ENCODE peak calls at places on chromosomes 11 and 22, in six cellular contexts. T, B, P, R, A and O are unnamed samples.

GRCh38 chr22:36226189-36226588 is 13.1 kb downstream of the APOL2 start:
- DNase-seq in P (no peak), A (no peak), T (no peak), B (no peak), R (no peak), O (no peak)

GRCh38 chr11:10388096-10388495 is 67.0 kb upstream of the AMPD3 start:
- DNase-seq in P (no peak), R (no peak), B (no peak), T (no peak), A (no peak), O (no peak)

GRCh38 chr22:31337178-31337577 is 9.0 kb downstream of the PATZ1 start:
- DNase-seq in T (no peak), B (no peak), P (no peak), R (no peak), A (no peak), O (no peak)

GRCh38 chr11:78216571-78217287 is 28.0 kb downstream of the USP35 start:
- DNase-seq in A (no peak), R (peak), P (no peak), B (no peak), T (no peak), O (no peak)

GRCh38 chr11:70751142-70751734 is 352.9 kb downstream of the CTTN start:
- DNase-seq in T (no peak), R (no peak), A (no peak), B (no peak), P (no peak), O (no peak)

GRCh38 chr22:45144928-45145327 is 18.8 kb upstream of the NUP50 start:
- DNase-seq in P (no peak), R (no peak), T (no peak), B (no peak), A (no peak), O (no peak)

GRCh38 chr11:69510471-69511357 is 29.3 kb downstream of the LINC01488 start:
- DNase-seq in R (no peak), P (no peak), T (no peak), A (no peak), B (no peak), O (no peak)

GRCh38 chr22:24744638-24745037 is 29.9 kb downstream of the PIWIL3 start:
- DNase-seq in P (no peak), T (no peak), A (no peak), B (no peak), R (no peak), O (no peak)

GRCh38 chr11:40029406-40029805 is 1430.0 kb downstream of the LRRC4C start:
- DNase-seq in B (no peak), P (peak), R (no peak), T (no peak), A (no peak), O (no peak)

GRCh38 chr11:20565236-20565635 is 34.2 kb upstream of the SLC6A5 start:
- DNase-seq in P (no peak), T (no peak), R (no peak), B (no peak), A (no peak), O (no peak)

GRCh38 chr11:66002648-66003225 is 434 bp downstream of the BANF1 start:
- DNase-seq in R (peak), B (no peak), T (no peak), P (peak), A (peak), O (no peak)

GRCh38 chr11:71131861-71132260 is 120.5 kb downstream of the SHANK2 start:
- DNase-seq in A (no peak), R (no peak), B (no peak), T (no peak), P (no peak), O (no peak)

GRCh38 chr11:2534131-2534956 is 89.5 kb downstream of the KCNQ1 start:
- DNase-seq in P (peak), T (no peak), R (no peak), A (no peak), B (peak), O (no peak)

GRCh38 chr22:30782613-30783012 is 87.9 kb downstream of the OSBP2 start:
- DNase-seq in T (no peak), R (no peak), A (peak), B (no peak), P (no peak), O (no peak)

GRCh38 chr22:46809153-46809885 is 46.9 kb downstream of the TBC1D22A start:
- DNase-seq in T (no peak), B (no peak), P (no peak), R (no peak), A (no peak), O (no peak)

GRCh38 chr11:72813740-72814138 is 472 bp upstream of the ATG16L2 start:
- DNase-seq in B (peak), A (peak), P (peak), T (no peak), R (peak), O (no peak)

GRCh38 chr11:12862761-12863469 is 146.2 kb upstream of the RASSF10 start:
- DNase-seq in R (peak), A (no peak), P (peak), T (no peak), B (no peak), O (peak)

GRCh38 chr11:46296520-46297448 is 19.3 kb downstream of the CREB3L1 start:
- DNase-seq in P (peak), R (peak), B (no peak), T (no peak), A (no peak), O (no peak)

GRCh38 chr11:63862923-63863322 is 24.0 kb downstream of the MARK2 start:
- DNase-seq in B (no peak), A (peak), P (no peak), T (no peak), R (no peak), O (no peak)

GRCh38 chr22:23613193-23613973 is 18.7 kb downstream of the DRICH1 start:
- DNase-seq in R (no peak), B (no peak), T (no peak), A (peak), P (no peak), O (no peak)

GRCh38 chr11:46345131-46345597 is 2.1 kb upstream of the DGKZ start:
- DNase-seq in R (no peak), T (no peak), B (no peak), P (peak), A (no peak), O (no peak)

GRCh38 chr11:130215531-130216220 is 56.1 kb downstream of the ST14 start:
- DNase-seq in P (no peak), A (no peak), T (no peak), B (no peak), R (no peak), O (no peak)
- TF ChIP-seq POLR2AphosphoS5 in P (no peak), A (no peak), T (no peak), B (peak), R (no peak), O (no peak)

GRCh38 chr11:15109602-15110001 is 5.1 kb upstream of the INSC start:
- DNase-seq in A (no peak), B (no peak), R (no peak), P (no peak), T (no peak), O (no peak)

GRCh38 chr11:15113381-15113780 is 1.3 kb upstream of the INSC start:
- DNase-seq in R (no peak), P (no peak), T (peak), B (no peak), A (no peak), O (no peak)

GRCh38 chr11:15107730-15108515 is 6.8 kb upstream of the INSC start:
- DNase-seq in B (no peak), R (no peak), A (no peak), T (no peak), P (no peak), O (no peak)

GRCh38 chr11:15108592-15109130 is 6.1 kb upstream of the INSC start:
- DNase-seq in B (no peak), A (no peak), T (no peak), P (no peak), R (no peak), O (no peak)

DNA sequence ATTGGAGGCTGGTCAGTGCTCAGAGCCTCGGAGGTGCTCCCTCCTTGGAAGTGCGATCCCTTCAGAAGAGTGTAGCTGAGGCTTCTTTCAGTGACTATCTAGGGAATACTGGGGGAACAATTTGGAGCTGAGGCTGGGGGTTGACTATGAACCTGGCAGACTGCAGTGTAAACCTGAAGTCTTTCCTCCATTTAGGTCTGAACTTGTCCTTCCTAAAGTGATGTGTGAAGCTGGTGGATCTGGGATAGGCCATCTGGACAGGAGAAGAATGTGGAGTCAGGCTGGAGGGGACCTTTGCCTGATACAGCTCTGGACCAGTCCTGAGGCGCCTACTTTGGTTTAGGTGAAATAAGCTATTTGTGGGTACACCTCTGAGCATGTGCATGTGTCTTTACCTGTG is 3.5 kb upstream of the INSC start:
- DNase-seq in A (no peak), R (no peak), B (no peak), T (no peak), P (no peak), O (no peak)
- TF ChIP-seq EZH2 in A (no peak), R (no peak), B (no peak), T (no peak), P (no peak), O (no peak)

DNA sequence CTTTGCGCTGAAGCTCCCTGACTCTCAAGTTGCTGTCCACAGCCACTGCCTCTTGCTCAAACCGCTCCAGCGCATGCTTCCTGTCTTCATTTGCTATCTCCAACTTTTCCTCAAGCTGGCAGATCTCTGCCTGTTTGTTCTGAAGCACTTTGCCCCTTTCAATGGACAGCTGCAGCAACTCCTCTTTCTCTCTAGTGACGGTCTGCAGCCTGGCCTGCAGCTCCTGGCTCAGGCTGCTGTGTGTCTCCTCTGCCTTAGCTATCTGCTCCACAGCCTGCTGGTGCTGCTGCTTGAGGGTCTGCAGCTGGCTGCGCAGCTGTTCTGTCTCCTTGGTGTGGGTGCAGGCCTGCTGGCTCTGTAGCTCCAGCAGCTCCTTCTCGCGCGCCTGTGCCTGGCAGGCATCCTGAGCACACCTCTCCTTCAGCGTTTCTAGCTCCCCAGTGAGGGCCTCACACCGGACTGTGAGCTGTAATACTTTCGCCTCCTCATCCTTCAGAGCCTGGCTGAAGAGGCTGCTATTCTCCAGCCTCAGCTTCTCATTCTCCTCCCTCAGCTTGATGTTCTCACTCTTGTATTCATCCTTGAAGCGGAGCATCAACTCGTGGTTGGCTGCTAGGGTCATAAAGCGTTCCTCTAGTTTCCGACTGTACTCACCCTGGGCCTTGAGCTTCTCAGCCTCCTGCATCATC is 720 bp downstream of the CCDC89 start:
- DNase-seq in R (no peak), B (no peak), T (no peak), A (no peak), P (no peak), O (no peak)
- H3K4me3 ChIP-seq in R (no peak), B (no peak), T (no peak), A (peak), P (no peak), O (no peak)

DNA sequence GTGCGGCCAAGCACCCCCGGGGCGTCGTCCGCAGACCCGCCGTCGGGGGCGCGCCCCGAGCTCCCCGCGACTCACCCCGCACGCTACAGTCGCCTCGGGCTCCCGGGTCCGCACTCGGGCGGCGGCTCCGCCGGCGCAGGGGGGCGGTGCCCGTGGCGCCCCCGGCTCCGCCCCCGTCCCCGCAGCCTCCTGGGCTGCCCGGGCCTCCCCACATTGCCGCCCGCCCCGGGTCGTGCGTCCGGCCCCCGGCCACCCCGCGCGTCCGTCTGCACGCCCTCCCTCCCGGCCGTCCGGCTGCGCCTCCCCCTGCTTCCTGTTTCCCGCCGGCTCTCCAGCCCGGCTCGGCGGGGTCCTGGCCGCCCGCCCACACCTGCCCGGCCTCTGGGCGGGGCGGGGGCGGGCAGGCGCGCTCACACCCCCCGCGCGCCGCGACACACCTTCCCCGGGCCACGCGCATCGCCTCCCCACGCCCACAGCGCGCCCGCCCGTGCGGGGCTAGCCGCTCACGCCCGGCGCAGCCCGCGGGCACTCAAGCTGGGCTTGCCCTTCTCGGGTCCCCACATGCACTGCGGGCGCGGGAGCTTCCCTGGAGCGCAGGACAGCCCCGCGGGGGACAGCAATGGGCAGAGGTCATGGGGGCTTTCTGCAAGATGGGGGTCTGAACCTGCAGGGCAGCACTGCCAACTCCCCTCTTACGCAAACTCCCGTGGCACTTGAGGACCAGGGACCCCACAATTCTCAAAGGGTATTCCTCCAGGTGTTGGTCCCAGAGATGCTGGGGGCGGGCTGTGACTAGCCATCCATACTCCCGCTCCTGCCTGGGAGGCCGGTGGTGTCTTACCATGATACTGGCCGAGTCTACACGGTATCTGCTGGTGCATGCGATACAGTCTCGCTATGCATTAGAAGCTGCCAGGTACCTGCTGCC is at the start of gene CARD10:
- DNase-seq in B (no peak), R (peak), P (peak), A (no peak), T (no peak), O (no peak)
- TF ChIP-seq POLR2AphosphoS5 in B (peak), R (no peak), P (peak), A (peak), T (no peak), O (no peak)

DNA sequence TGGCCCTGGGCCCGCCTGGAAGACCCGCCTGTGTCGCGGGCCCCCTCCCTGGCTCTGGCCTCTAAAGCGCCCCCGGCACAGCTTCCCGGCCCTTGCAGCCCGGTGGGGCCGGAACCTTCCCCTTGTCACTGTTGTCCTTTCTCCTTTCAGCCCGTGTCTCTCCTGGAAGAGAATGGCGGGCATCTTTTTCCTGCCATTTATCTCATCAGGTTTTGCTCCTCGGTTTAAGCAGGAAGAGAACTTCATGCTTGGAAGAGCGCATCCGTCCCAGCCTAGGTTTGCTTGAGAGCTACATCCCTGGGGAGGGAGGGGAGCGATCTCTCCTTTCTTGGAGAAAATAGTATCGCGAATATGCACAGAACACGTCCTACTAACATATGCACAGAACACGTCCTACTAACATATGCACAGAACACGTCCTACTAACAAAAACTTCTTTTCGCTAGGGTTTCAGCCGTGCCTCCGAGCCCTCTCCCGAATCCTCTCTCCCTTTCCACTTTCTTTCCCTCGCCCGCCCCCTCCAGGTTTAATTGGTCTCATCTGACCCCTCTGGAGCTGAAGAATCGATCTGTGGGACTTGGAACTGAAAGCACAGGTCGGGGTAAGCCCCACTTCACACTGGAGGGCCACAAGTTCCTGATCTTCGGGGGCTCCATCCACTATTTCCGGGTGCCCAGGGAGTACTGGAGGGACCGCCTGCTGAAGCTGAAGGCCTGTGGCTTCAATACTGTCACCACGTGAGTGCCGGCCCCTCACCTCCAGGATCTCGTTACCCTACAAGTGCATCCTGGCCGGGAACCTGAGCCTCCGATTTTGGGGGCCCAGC is 1.2 kb downstream of the GLB1L3 start:
- DNase-seq in A (no peak), B (no peak), P (peak), R (no peak), T (no peak), O (no peak)
- TF ChIP-seq EZH2 in A (peak), B (no peak), P (no peak), R (no peak), T (no peak), O (peak)

DNA sequence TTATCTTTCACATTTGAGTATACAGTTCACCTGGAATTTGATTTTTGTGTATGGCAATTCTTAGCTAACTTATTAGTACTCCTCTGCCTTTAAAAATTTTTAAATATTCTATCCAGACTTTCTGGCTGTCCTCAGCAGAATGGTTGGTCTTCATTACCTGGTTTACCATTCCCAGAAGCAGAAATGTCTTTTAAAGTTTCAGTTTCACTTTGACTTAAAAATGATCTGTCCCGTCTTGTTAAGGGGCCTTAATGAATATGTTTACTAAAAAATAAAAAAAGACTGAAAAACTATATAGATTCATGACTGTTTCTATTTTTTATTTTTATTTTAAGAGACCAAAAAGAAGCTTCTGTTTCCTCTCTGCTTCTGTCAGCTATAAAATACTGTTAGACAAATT is 70.5 kb upstream of the TNRC6B start:
- DNase-seq in T (no peak), P (no peak), R (no peak), B (no peak), A (no peak), O (no peak)
- H3K4me3 ChIP-seq in T (no peak), P (no peak), R (no peak), B (no peak), A (no peak), O (no peak)

GRCh38 chr11:101993172-101993571 is 54.1 kb upstream of the CFAP300 start:
- DNase-seq in P (no peak), A (no peak), T (no peak), B (no peak), R (no peak), O (no peak)
- TF ChIP-seq POLR2AphosphoS5 in P (no peak), A (no peak), T (no peak), B (no peak), R (no peak), O (no peak)

DNA sequence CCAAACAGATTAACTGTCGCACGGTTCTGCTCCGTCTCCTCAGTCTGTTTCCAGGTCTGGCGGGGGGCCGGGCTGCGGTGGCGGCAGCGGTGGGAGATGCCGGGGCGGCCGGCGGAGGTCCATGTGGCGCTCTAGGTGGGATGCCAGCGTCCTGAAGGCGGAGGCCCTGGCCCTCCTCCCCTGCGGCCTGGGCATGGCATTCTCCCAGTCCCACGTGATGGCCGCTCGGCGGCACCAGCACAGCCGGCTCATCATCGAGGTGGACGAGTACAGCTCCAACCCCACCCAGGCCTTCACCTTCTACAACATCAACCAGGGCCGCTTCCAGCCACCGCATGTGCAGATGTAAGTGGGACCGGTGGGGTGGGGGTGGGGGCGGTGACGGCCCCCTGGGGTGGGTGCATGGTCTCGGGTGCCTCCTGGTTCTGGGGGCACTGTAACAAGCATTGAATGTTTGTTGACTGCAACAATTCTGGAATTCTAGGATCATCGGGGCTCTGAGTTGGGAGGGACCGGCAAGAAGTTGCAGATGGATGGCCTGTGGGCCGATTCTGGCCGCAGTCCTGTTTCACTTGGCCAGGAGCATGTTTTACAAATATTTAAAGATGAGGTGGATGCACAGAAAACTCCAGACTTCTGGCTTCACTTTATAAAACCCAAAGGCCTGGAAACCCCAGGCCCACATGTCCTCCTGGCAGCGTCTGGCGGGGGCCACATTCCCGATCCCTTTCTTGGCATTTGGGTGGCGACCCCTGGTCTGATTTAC is 13.2 kb downstream of the MPPED1 start:
- DNase-seq in P (no peak), B (no peak), A (no peak), T (no peak), R (no peak), O (no peak)
- TF ChIP-seq EZH2 in P (no peak), B (no peak), A (no peak), T (no peak), R (no peak), O (no peak)